ENCODE peak calls at places on chromosomes 7 and 10, in six cellular contexts. M is AG09309; K is AG04450; S is T-helper 1 cell; E is ELR; Z is activated T-helper 9 cell treated with anti-CD3 and anti-CD28 coated beads, Interleukin-2, amount 50 U/mL, for 16 hours. D is an unnamed sample.

GRCh38 chr7:140866926-140867325 is 57.8 kb downstream of the BRAF start:
- DNase-seq in M (no peak), S (no peak), E (no peak), Z (no peak), K (no peak), D (no peak)

GRCh38 chr10:102643346-102644065 is 773 bp upstream of the TRIM8 start:
- DNase-seq in E (peak; percentile 81), Z (peak; percentile 25), M (peak; percentile 27), K (no peak), S (no peak), D (no peak)

GRCh38 chr7:104152468-104152867 is 55.3 kb downstream of the ORC5 start:
- DNase-seq in E (no peak), Z (no peak), S (no peak), M (no peak), K (no peak), D (no peak)

GRCh38 chr7:82291931-82292330 is 151.6 kb downstream of the CACNA2D1 start:
- DNase-seq in S (no peak), Z (no peak), E (peak; percentile 39), M (no peak), K (no peak), D (no peak)

GRCh38 chr10:75137533-75138438 is 26.3 kb downstream of the SAMD8 start:
- DNase-seq in E (peak; percentile 80), M (peak; percentile 47), K (peak; percentile 44), S (no peak), Z (no peak), D (no peak)

GRCh38 chr10:34906021-34906965 is 91.2 kb upstream of the PARD3 start:
- DNase-seq in Z (no peak), K (no peak), M (no peak), S (no peak), E (no peak), D (peak; percentile 74)

GRCh38 chr7:36955730-36956129 is 231.4 kb upstream of the AOAH start:
- DNase-seq in S (no peak), M (no peak), E (no peak), K (no peak), Z (no peak), D (no peak)

GRCh38 chr10:132156382-132156781 is 30.4 kb upstream of the DPYSL4 start:
- DNase-seq in K (no peak), E (no peak), Z (no peak), S (no peak), M (no peak), D (no peak)

GRCh38 chr7:131106681-131107342 is 220.9 kb upstream of the MKLN1 start:
- DNase-seq in S (peak; percentile 42), M (no peak), Z (peak; percentile 43), E (peak; percentile 58), K (no peak), D (no peak)

GRCh38 chr7:75977741-75978140 is 16.7 kb downstream of the TMEM120A start:
- DNase-seq in Z (no peak), K (no peak), E (no peak), S (no peak), M (no peak), D (no peak)

GRCh38 chr10:106271237-106271636 is 893.3 kb downstream of the SORCS1 start:
- DNase-seq in K (no peak), Z (no peak), M (no peak), E (no peak), S (no peak), D (no peak)

D was measured in brain pericyte.